ENCODE peak calls at places on chromosomes 16 and 17, in five cellular contexts. One of them, this sample, is unnamed.

GRCh38 chr17:48148029-48148759 is 40.6 kb downstream of the SNX11 start:
- DNase-seq in fibroblast of mammary gland: no peak
- DNase-seq in GM23338: no peak
- DNase-seq in AG09319: no peak
- DNase-seq in PC-9: no peak
- DNase-seq in this sample: no peak

GRCh38 chr17:16814439-16814838 is 124.4 kb downstream of the CCDC144A start:
- DNase-seq in fibroblast of mammary gland: no peak
- DNase-seq in GM23338: no peak
- DNase-seq in AG09319: no peak
- DNase-seq in PC-9: no peak
- DNase-seq in this sample: no peak

GRCh38 chr17:80311216-80311827 is 50.7 kb downstream of the RNF213 start:
- DNase-seq in fibroblast of mammary gland: no peak
- DNase-seq in GM23338: no peak
- DNase-seq in AG09319: no peak
- DNase-seq in PC-9: no peak
- DNase-seq in this sample: no peak

GRCh38 chr17:45851464-45851863 is 6.8 kb downstream of the SPPL2C start:
- DNase-seq in fibroblast of mammary gland: no peak
- DNase-seq in GM23338: no peak
- DNase-seq in AG09319: no peak
- DNase-seq in PC-9: no peak
- DNase-seq in this sample: no peak

GRCh38 chr17:32693135-32693897 is 183.6 kb downstream of the MYO1D start:
- DNase-seq in fibroblast of mammary gland: no peak
- DNase-seq in GM23338: no peak
- DNase-seq in AG09319: no peak
- DNase-seq in PC-9: no peak
- DNase-seq in this sample: no peak

GRCh38 chr17:73343739-73344454 is 32.1 kb upstream of the CDC42EP4 start:
- DNase-seq in fibroblast of mammary gland: no peak
- DNase-seq in GM23338: no peak
- DNase-seq in AG09319: no peak
- DNase-seq in PC-9: peak
- DNase-seq in this sample: no peak

GRCh38 chr17:49687878-49688491 is 10.1 kb upstream of the SPOP start:
- DNase-seq in fibroblast of mammary gland: no peak
- DNase-seq in GM23338: no peak
- DNase-seq in AG09319: no peak
- DNase-seq in PC-9: no peak
- DNase-seq in this sample: no peak

GRCh38 chr17:72421128-72422092 is 300.6 kb downstream of the SOX9 start:
- DNase-seq in fibroblast of mammary gland: peak
- DNase-seq in GM23338: no peak
- DNase-seq in AG09319: peak
- DNase-seq in PC-9: peak
- DNase-seq in this sample: no peak

GRCh38 chr17:20206068-20206467 is 196.9 kb downstream of the SPECC1 start:
- DNase-seq in fibroblast of mammary gland: peak
- DNase-seq in GM23338: no peak
- DNase-seq in AG09319: no peak
- DNase-seq in PC-9: no peak
- DNase-seq in this sample: no peak

DNA sequence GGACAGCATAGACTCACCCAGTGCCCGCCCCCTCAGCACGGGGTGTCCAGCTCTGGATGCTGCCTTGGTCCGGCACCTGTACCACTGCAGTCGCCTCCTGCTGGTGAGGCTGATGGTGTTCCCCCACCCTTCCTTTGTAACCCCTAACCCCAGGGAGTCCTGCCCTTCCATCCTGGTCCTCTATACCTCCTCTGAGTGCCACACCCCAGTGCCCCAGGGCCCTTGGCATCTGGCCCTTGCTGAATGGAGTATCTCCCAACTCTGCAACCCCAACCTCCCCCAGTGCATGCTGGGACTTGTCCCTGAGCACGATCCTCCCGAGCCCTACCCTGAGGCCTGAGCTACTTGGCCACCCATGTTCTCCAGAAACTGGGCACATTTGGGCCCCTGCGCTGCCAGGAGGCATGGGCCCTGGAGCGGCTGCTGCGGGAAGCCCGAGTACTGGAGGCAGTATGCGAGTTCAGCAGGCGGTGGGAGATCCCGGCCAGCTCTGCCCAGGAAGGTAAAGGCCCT is 15.8 kb downstream of the RIPOR1 start:
- DNase-seq in fibroblast of mammary gland: no peak
- DNase-seq in GM23338: no peak
- DNase-seq in AG09319: no peak
- DNase-seq in PC-9: no peak
- DNase-seq in this sample: no peak
- TF ChIP-seq CTCF in fibroblast of mammary gland: no peak
- TF ChIP-seq CTCF in GM23338: peak
- TF ChIP-seq CTCF in AG09319: peak
- TF ChIP-seq CTCF in PC-9: no peak
- TF ChIP-seq CTCF in this sample: no peak

GRCh38 chr17:14373587-14374259 is 72.8 kb downstream of the HS3ST3B1 start:
- DNase-seq in fibroblast of mammary gland: peak
- DNase-seq in GM23338: no peak
- DNase-seq in AG09319: no peak
- DNase-seq in PC-9: no peak
- DNase-seq in this sample: no peak
- TF ChIP-seq CTCF in fibroblast of mammary gland: no peak
- TF ChIP-seq CTCF in GM23338: no peak
- TF ChIP-seq CTCF in AG09319: no peak
- TF ChIP-seq CTCF in PC-9: no peak
- TF ChIP-seq CTCF in this sample: no peak

GRCh38 chr16:65548470-65548869 is 426.6 kb upstream of the CDH11 start:
- DNase-seq in fibroblast of mammary gland: no peak
- DNase-seq in GM23338: peak
- DNase-seq in AG09319: no peak
- DNase-seq in PC-9: no peak
- DNase-seq in this sample: peak
- TF ChIP-seq CTCF in fibroblast of mammary gland: peak
- TF ChIP-seq CTCF in GM23338: peak
- TF ChIP-seq CTCF in AG09319: peak
- TF ChIP-seq CTCF in PC-9: no peak
- TF ChIP-seq CTCF in this sample: no peak

GRCh38 chr17:15454328-15454727 is 13.1 kb downstream of the CDRT4 start:
- DNase-seq in fibroblast of mammary gland: no peak
- DNase-seq in GM23338: no peak
- DNase-seq in AG09319: no peak
- DNase-seq in PC-9: no peak
- DNase-seq in this sample: no peak

GRCh38 chr17:15453782-15454181 is 13.6 kb downstream of the CDRT4 start:
- DNase-seq in fibroblast of mammary gland: no peak
- DNase-seq in GM23338: no peak
- DNase-seq in AG09319: no peak
- DNase-seq in PC-9: no peak
- DNase-seq in this sample: no peak

GRCh38 chr17:15457723-15458094 is 9.7 kb downstream of the CDRT4 start:
- DNase-seq in fibroblast of mammary gland: no peak
- DNase-seq in GM23338: no peak
- DNase-seq in AG09319: no peak
- DNase-seq in PC-9: no peak
- DNase-seq in this sample: no peak

GRCh38 chr17:15456486-15456885 is 10.9 kb downstream of the CDRT4 start:
- DNase-seq in fibroblast of mammary gland: peak
- DNase-seq in GM23338: no peak
- DNase-seq in AG09319: no peak
- DNase-seq in PC-9: no peak
- DNase-seq in this sample: no peak

GRCh38 chr17:15456972-15457722 is 10.3 kb downstream of the CDRT4 start:
- DNase-seq in fibroblast of mammary gland: peak
- DNase-seq in GM23338: no peak
- DNase-seq in AG09319: peak
- DNase-seq in PC-9: no peak
- DNase-seq in this sample: no peak
- TF ChIP-seq CTCF in fibroblast of mammary gland: peak
- TF ChIP-seq CTCF in GM23338: no peak
- TF ChIP-seq CTCF in AG09319: peak
- TF ChIP-seq CTCF in PC-9: no peak
- TF ChIP-seq CTCF in this sample: no peak

DNA sequence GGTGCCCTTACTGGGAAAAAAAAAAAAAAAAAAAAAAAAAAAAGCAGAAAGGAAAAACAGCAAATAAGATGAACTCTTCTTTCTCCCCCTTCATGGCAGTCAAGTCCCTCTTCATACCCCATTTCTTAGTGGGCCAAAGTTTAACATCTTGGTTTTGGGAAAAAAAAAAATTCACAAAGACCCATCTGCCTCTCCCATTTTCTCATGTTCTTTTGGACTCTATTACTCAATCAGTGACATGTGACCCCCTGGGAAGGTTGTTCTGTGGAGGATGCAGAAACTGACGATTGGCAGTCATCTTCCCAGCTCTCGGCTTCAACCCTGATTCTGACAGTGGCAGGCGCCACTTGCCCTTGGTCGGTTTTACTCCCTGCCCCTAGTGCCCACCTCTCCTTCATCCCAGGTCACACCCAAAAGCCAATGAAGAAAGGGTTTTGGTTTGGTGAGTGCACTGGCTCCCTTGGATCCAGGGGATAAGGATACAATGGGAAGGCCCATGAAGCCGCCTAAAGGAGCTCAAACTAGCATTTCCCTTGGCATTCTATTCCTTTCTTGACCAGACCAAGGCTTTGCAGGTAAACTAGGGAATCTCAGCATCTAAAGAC is 60.7 kb upstream of the TBX2 start:
- DNase-seq in fibroblast of mammary gland: peak
- DNase-seq in GM23338: no peak
- DNase-seq in AG09319: no peak
- DNase-seq in PC-9: no peak
- DNase-seq in this sample: no peak
- TF ChIP-seq CTCF in fibroblast of mammary gland: no peak
- TF ChIP-seq CTCF in GM23338: no peak
- TF ChIP-seq CTCF in AG09319: no peak
- TF ChIP-seq CTCF in PC-9: no peak
- TF ChIP-seq CTCF in this sample: no peak

GRCh38 chr17:27265333-27265732 is 28.6 kb upstream of the WSB1 start:
- DNase-seq in fibroblast of mammary gland: no peak
- DNase-seq in GM23338: no peak
- DNase-seq in AG09319: no peak
- DNase-seq in PC-9: peak
- DNase-seq in this sample: no peak
- TF ChIP-seq CTCF in fibroblast of mammary gland: no peak
- TF ChIP-seq CTCF in GM23338: no peak
- TF ChIP-seq CTCF in AG09319: no peak
- TF ChIP-seq CTCF in PC-9: no peak
- TF ChIP-seq CTCF in this sample: no peak

GRCh38 chr17:51000835-51001638 is 119.6 kb downstream of the SPAG9 start:
- DNase-seq in fibroblast of mammary gland: peak
- DNase-seq in GM23338: peak
- DNase-seq in AG09319: peak
- DNase-seq in PC-9: peak
- DNase-seq in this sample: no peak
- TF ChIP-seq CTCF in fibroblast of mammary gland: peak
- TF ChIP-seq CTCF in GM23338: peak
- TF ChIP-seq CTCF in AG09319: peak
- TF ChIP-seq CTCF in PC-9: peak
- TF ChIP-seq CTCF in this sample: peak

DNA sequence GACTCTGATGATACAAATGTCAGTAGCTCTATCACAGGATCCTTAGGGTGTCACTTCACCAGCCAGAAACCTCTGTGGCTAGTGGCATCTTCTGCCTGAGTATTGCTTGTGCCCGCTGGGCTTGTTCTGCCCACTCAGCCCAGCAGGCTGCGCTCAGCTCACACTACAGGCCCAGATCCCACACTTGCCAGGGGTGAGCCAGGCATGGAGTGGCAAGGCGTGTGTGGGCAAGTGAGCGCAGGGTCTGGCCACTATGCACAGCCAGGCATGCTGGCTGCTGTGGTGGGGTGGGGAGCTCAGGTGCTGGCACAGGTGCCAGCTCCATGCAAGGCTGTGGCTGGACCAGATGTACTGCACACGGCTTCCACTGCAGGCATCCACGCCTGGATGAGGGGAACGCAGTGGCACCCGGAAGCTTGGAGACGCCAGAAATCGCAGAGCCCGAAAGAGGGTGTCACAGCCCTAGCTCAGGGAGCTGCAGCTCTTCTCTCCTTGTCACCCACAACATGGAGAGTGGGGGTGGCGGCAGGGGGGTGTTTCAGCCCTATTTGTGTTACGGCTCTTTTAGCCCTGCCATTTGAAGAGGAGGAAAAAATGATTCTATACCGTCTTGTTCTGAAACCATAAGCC is 10.2 kb downstream of the CFAP97D1 start:
- DNase-seq in fibroblast of mammary gland: no peak
- DNase-seq in GM23338: peak
- DNase-seq in AG09319: no peak
- DNase-seq in PC-9: no peak
- DNase-seq in this sample: no peak
- TF ChIP-seq CTCF in fibroblast of mammary gland: no peak
- TF ChIP-seq CTCF in GM23338: peak
- TF ChIP-seq CTCF in AG09319: no peak
- TF ChIP-seq CTCF in PC-9: peak
- TF ChIP-seq CTCF in this sample: no peak